ENCODE peak calls at places on chromosomes 7 and 10, in seven cellular contexts. C is NCI-H1436, P is cardiac septum, W is HT1080, V is iris pigment epithelial cell, E is T-helper 1 cell, L is tibial nerve. J is an unnamed sample.

GRCh38 chr7:1700086-1700485 is 30.0 kb downstream of the ELFN1 start:
- DNase-seq in W (no peak), V (no peak), L (no peak), E (no peak), C (no peak), P (peak), J (no peak)

GRCh38 chr10:129224065-129224464 is 243.0 kb upstream of the MGMT start:
- DNase-seq in W (no peak), P (no peak), C (no peak), E (no peak), L (no peak), V (no peak), J (no peak)

GRCh38 chr10:100598166-100598565 is 62.4 kb downstream of the HIF1AN start:
- DNase-seq in C (no peak), L (no peak), W (no peak), E (no peak), V (no peak), P (no peak), J (no peak)

GRCh38 chr10:128072941-128073615 is 53.1 kb downstream of the MKI67 start:
- DNase-seq in E (no peak), L (no peak), C (no peak), V (no peak), W (no peak), P (no peak), J (no peak)

GRCh38 chr10:58576736-58577366 is 64.2 kb downstream of the BICC1 start:
- DNase-seq in W (no peak), P (no peak), L (no peak), V (no peak), C (no peak), E (no peak), J (no peak)

GRCh38 chr7:8176370-8177081 is 85.4 kb downstream of the ICA1 start:
- DNase-seq in V (no peak), L (no peak), C (peak), E (peak), W (no peak), P (no peak), J (no peak)

GRCh38 chr7:4879401-4880081 is 4.0 kb downstream of the RADIL start:
- DNase-seq in P (peak), V (no peak), W (no peak), L (no peak), E (no peak), C (no peak), J (no peak)

GRCh38 chr7:150787321-150788281 is 12.6 kb downstream of the TMEM176B start:
- DNase-seq in W (no peak), P (no peak), V (peak), C (no peak), E (no peak), L (no peak), J (no peak)

GRCh38 chr10:103692421-103693069 is 162.8 kb downstream of the SH3PXD2A start:
- DNase-seq in E (no peak), V (no peak), C (no peak), P (no peak), W (no peak), L (no peak), J (no peak)

GRCh38 chr7:121113288-121113687 is 124.8 kb downstream of the CPED1 start:
- DNase-seq in L (no peak), E (no peak), C (no peak), W (peak), P (no peak), V (peak), J (no peak)

J was measured in D721Med.